ENCODE peak calls at places on chromosome 21, in seven cellular contexts. I is HuH-7, Z is pulmonary artery endothelial cell, P is psoas muscle, V is activated T-helper 1 cell treated with Interleukin-2 at 50 U/mL for 16 hours, G is lung, J is NCI-H524. O is an unnamed sample.

GRCh38 chr21:38688068-38688467 is 117.7 kb upstream of the ETS2 start:
- DNase-seq in I (no peak), P (no peak), G (no peak), Z (no peak), V (no peak), J (no peak), O (no peak)

GRCh38 chr21:29499229-29499628 is 200.5 kb downstream of the BACH1 start:
- DNase-seq in I (no peak), J (no peak), G (no peak), P (no peak), Z (no peak), V (no peak), O (no peak)

GRCh38 chr21:38319781-38320180 is 63.0 kb downstream of the KCNJ15 start:
- DNase-seq in I (no peak), P (no peak), J (no peak), Z (no peak), G (no peak), V (no peak), O (no peak)

GRCh38 chr21:34835526-34835925 is 166.7 kb downstream of the CLIC6 start:
- DNase-seq in G (peak), P (no peak), I (no peak), Z (no peak), J (no peak), V (no peak), O (no peak)

GRCh38 chr21:46559291-46559983 is 45.4 kb downstream of the S100B start:
- DNase-seq in P (no peak), V (peak), G (no peak), J (no peak), I (no peak), Z (no peak), O (peak)

GRCh38 chr21:41970751-41971653 is 17.2 kb upstream of the C2CD2 start:
- DNase-seq in P (peak), V (no peak), J (no peak), I (no peak), Z (no peak), G (no peak), O (no peak)

GRCh38 chr21:41752231-41752681 is 14.6 kb downstream of the RIPK4 start:
- DNase-seq in J (peak), I (no peak), V (no peak), Z (no peak), P (no peak), G (no peak), O (no peak)

GRCh38 chr21:32739946-32740345 is 12.1 kb upstream of the SYNJ1 start:
- DNase-seq in V (no peak), Z (no peak), G (no peak), P (no peak), J (no peak), I (no peak), O (no peak)

GRCh38 chr21:38277501-38278111 is 20.8 kb downstream of the KCNJ15 start:
- DNase-seq in I (no peak), Z (peak), P (no peak), G (no peak), J (no peak), V (no peak), O (no peak)

GRCh38 chr21:39217356-39218081 is 34.3 kb upstream of the PSMG1 start:
- DNase-seq in I (no peak), V (no peak), J (peak), Z (no peak), G (no peak), P (no peak), O (no peak)

GRCh38 chr21:45152265-45152746 is 77.9 kb downstream of the ADARB1 start:
- DNase-seq in J (no peak), I (no peak), P (no peak), Z (no peak), G (no peak), V (peak), O (peak)

GRCh38 chr21:42513985-42514882 is 582 bp downstream of the SLC37A1 start:
- DNase-seq in I (no peak), Z (no peak), J (peak), G (no peak), V (peak), P (peak), O (peak)

GRCh38 chr21:38330671-38331070 is 73.9 kb downstream of the KCNJ15 start:
- DNase-seq in J (no peak), P (no peak), Z (no peak), I (no peak), V (no peak), G (no peak), O (no peak)

GRCh38 chr21:35989185-35989735 is 71.1 kb downstream of the SETD4 start:
- DNase-seq in Z (no peak), I (no peak), J (no peak), V (no peak), P (peak), G (peak), O (no peak)

GRCh38 chr21:27315373-27315772 is 348.5 kb upstream of the ADAMTS5 start:
- DNase-seq in P (no peak), V (no peak), Z (no peak), I (no peak), J (no peak), G (no peak), O (no peak)